ENCODE peak calls at places on chromosomes 3 and 15, in ten cellular contexts. B is activated B cell treated with CpG ODN at 0.5 μM for 24 hours, Y is cardiac fibroblast, J is right atrium auricular region, K is HFF-Myc, I is Calu3, T is fibroblast of lung, F is fibroblast of pulmonary artery, X is dorsolateral prefrontal cortex, L is mucosa of descending colon. V is an unnamed sample.
A peak's percentile ranks its signal among the peaks of the same experiment; 100 is the strongest.

GRCh38 chr3:59257506-59257905 is 207.7 kb upstream of the CFAP20DC start:
- DNase-seq in B (no peak), J (no peak), I (no peak), F (no peak), X (no peak), T (no peak), L (no peak), Y (no peak), K (no peak), V (no peak)

GRCh38 chr15:91431041-91431715 is 331.1 kb downstream of the SV2B start:
- DNase-seq in B (no peak), F (no peak), T (no peak), Y (no peak), K (no peak), L (no peak), X (no peak), J (no peak), I (peak; percentile 18), V (no peak)

GRCh38 chr15:85477730-85478129 is 97.3 kb downstream of the AKAP13 start:
- DNase-seq in K (no peak), I (no peak), X (no peak), F (peak; percentile 55), Y (peak; percentile 30), L (no peak), J (no peak), T (peak; percentile 63), B (no peak), V (peak; percentile 38)

GRCh38 chr3:183745300-183746098 is 47.9 kb downstream of the YEATS2 start:
- DNase-seq in I (no peak), L (no peak), J (no peak), K (no peak), Y (peak; percentile 46), B (no peak), T (no peak), X (no peak), F (peak; percentile 49), V (no peak)

GRCh38 chr3:151974067-151974466 is 100.6 kb downstream of the SUCNR1 start:
- DNase-seq in F (peak; percentile 29), B (no peak), Y (peak; percentile 21), L (no peak), K (no peak), T (peak; percentile 53), J (no peak), I (no peak), X (no peak), V (no peak)

GRCh38 chr3:145952541-145952940 is 208.4 kb downstream of the PLOD2 start:
- DNase-seq in F (peak; percentile 73), K (peak; percentile 89), T (peak; percentile 92), Y (peak; percentile 80), J (no peak), L (no peak), X (no peak), B (no peak), I (no peak), V (no peak)

GRCh38 chr3:45981321-45982038 is 14.1 kb downstream of the FYCO1 start:
- DNase-seq in X (no peak), K (no peak), F (peak; percentile 31), I (no peak), B (no peak), J (no peak), L (no peak), Y (peak; percentile 37), T (peak; percentile 25), V (no peak)

GRCh38 chr15:65881766-65882434 is 12.6 kb downstream of the RAB11A start:
- DNase-seq in B (no peak), L (no peak), F (no peak), I (no peak), X (no peak), T (no peak), Y (no peak), K (no peak), J (no peak), V (no peak)

GRCh38 chr3:140176526-140176925 is 241.5 kb downstream of the CLSTN2 start:
- DNase-seq in X (no peak), K (no peak), I (no peak), J (no peak), F (peak; percentile 14), B (no peak), Y (peak; percentile 6), T (no peak), L (no peak), V (no peak)

GRCh38 chr3:51389423-51390183 is 1.5 kb upstream of the RBM15B start:
- DNase-seq in T (peak; percentile 46), K (no peak), B (peak; percentile 34), J (peak; percentile 59), F (peak; percentile 62), L (peak; percentile 61), Y (peak; percentile 65), I (peak; percentile 59), X (peak; percentile 52), V (peak; percentile 61)

GRCh38 chr3:51390186-51390585 is 899 bp upstream of the RBM15B start:
- DNase-seq in L (peak; percentile 27), Y (no peak), B (no peak), J (no peak), F (no peak), I (no peak), K (no peak), T (no peak), X (peak; percentile 23), V (no peak)

GRCh38 chr3:51391566-51392300 is 648 bp downstream of the RBM15B start:
- DNase-seq in K (no peak), I (peak; percentile 28), F (peak; percentile 46), X (no peak), J (no peak), B (no peak), T (peak; percentile 33), L (peak; percentile 67), Y (peak; percentile 42), V (no peak)

GRCh38 chr3:51391075-51391565 is at the start of gene RBM15B:
- DNase-seq in Y (peak; percentile 98), J (peak; percentile 97), F (peak; percentile 97), B (peak; percentile 97), T (peak; percentile 96), K (peak; percentile 81), X (peak; percentile 97), L (peak; percentile 99), I (peak; percentile 97), V (peak; percentile 91)

DNA sequence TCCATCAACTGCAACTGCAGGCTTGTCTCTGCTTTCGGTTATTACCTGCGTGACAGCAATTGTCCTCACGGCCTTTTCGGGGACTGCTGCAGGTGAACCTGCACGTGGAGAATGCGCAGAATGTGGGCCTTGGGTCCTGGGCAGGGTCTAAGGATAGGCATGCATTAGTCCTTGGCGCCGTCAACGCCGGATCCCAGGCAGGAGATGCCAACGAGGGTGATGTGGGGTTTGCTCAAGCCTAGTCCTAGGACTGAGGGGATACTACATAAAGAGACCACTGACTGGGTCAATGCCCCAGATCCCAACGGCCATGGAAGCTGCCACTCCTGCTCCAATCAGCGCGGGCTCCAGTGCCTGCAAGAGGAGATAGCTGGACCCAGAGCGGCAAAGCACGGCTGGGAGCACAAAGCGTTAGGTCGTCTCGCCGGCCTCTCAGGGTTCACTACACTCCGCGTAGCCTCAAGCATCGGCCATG is 448 bp upstream of the RBM15B start:
- DNase-seq in L (no peak), B (no peak), K (no peak), T (no peak), J (no peak), X (no peak), F (no peak), I (no peak), Y (no peak), V (no peak)
- TF ChIP-seq CTCF in L (no peak), B (peak; percentile 49), K (no peak), T (peak; percentile 82), J (peak; percentile 86), X (no peak), F (no peak), I (no peak), Y (no peak), V (no peak)

GRCh38 chr3:57221883-57222282 is 5.6 kb upstream of the APPL1 start:
- DNase-seq in L (no peak), B (no peak), T (peak; percentile 61), J (no peak), F (peak; percentile 58), K (no peak), I (no peak), Y (peak; percentile 62), X (no peak), V (no peak)
- TF ChIP-seq CTCF in L (no peak), B (no peak), T (peak; percentile 37), J (no peak), F (peak; percentile 48), K (peak; percentile 22), I (no peak), Y (peak; percentile 6), X (peak; percentile 34), V (no peak)

DNA sequence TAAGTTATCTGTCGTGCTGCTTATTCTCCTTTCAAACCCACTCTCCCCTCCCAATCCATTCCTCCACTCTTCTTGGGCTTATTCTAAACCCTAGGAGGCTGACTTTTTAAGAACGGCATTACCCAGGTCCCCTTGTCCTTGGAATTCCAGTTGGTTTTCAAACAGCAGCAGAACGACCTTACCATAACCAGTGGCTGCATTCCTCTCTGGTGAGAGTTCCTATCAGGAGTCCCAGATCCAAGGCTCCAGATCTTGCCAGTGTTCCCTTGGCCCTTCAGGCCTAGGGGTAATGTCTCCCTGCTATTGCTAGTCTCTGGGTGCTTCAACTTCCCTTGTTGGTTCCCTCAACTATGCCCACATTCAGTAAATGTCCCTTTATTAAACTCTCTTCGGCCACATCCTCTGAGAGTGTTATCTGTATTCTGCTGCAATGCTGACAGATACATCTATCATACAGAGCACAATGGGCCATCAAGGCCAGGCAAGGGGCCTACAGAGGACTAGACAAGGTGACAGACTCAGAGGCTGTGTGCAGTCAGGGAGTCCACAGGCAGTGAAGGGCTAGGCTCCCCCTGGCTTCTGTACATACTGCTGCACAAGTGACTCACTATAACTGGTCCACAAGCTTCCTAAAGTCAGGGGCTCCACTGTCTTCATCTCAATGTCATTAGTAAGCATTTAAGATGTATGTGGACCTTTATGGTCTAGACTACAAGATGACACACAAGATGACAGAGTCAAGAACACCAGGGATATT is 10.1 kb downstream of the LYSMD2 start:
- DNase-seq in F (no peak), J (no peak), Y (peak; percentile 18), K (no peak), I (no peak), L (no peak), T (peak; percentile 12), B (no peak), X (no peak), V (no peak)
- TF ChIP-seq CTCF in F (peak; percentile 41), J (no peak), Y (peak; percentile 41), K (peak; percentile 17), I (no peak), L (no peak), T (peak; percentile 34), B (no peak), X (no peak), V (no peak)

DNA sequence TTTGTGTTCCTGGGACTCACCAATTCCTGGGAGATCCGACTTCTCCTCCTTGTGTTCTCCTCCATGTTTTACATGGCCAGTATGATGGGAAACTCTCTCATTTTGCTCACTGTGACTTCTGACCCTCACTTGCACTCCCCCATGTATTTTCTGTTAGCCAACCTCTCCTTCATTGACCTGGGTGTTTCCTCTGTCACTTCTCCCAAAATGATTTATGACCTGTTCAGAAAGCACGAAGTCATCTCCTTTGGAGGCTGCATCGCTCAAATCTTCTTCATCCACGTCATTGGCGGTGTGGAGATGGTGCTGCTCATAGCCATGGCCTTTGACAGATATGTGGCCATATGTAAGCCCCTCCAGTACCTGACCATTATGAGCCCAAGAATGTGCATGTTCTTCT is 16.8 kb downstream of the OR4F15 start:
- DNase-seq in T (no peak), K (no peak), J (no peak), F (no peak), Y (no peak), I (no peak), B (no peak), X (no peak), L (no peak), V (no peak)
- TF ChIP-seq CTCF in T (no peak), K (no peak), J (no peak), F (no peak), Y (no peak), I (no peak), B (no peak), X (no peak), L (no peak), V (no peak)

GRCh38 chr15:94582368-94582767 is 351.0 kb downstream of the MCTP2 start:
- DNase-seq in X (no peak), T (no peak), F (peak; percentile 25), J (no peak), B (no peak), Y (peak; percentile 21), I (peak; percentile 13), L (peak; percentile 32), K (no peak), V (peak; percentile 37)
- TF ChIP-seq CTCF in X (peak; percentile 22), T (no peak), F (peak; percentile 6), J (no peak), B (no peak), Y (no peak), I (no peak), L (no peak), K (no peak), V (no peak)

V was measured in HL-60.